ENCODE peak calls at places on chromosomes 7 and 10, in seven cellular contexts. Q is activated CD4-positive, alpha-beta T cell treated with anti-CD3 and anti-CD28 coated beads, Interleukin-2, amount 50 U/mL, for 4 hours; E is AG08395; K is right cardiac atrium; F is cardiac fibroblast; G is T-helper 2 cell; J is activated naive CD8-positive, alpha-beta T cell treated with anti-CD3 and anti-CD28 coated beads, Interleukin-2, amount 50 U/mL, for 24 hours. D is an unnamed sample.

GRCh38 chr10:78038105-78038504 is 4.4 kb downstream of the RPS24 start:
- DNase-seq in Q (no peak), E (no peak), K (no peak), F (peak; percentile 58), G (no peak), J (no peak), D (no peak)

GRCh38 chr10:69215405-69216176 is 4.5 kb upstream of the HKDC1 start:
- DNase-seq in Q (no peak), E (no peak), K (no peak), F (no peak), G (peak; percentile 13), J (no peak), D (no peak)

GRCh38 chr7:93298671-93299070 is 66.5 kb downstream of the VPS50 start:
- DNase-seq in Q (no peak), E (peak; percentile 17), K (no peak), F (peak; percentile 68), G (no peak), J (no peak), D (no peak)

GRCh38 chr7:9890092-9890491 is 1083.6 kb upstream of the PHF14 start:
- DNase-seq in Q (no peak), E (no peak), K (no peak), F (no peak), G (no peak), J (no peak), D (no peak)

GRCh38 chr7:149302222-149302621 is 40.2 kb downstream of the ZNF783 start:
- DNase-seq in Q (no peak), E (no peak), K (no peak), F (no peak), G (no peak), J (no peak), D (no peak)

GRCh38 chr7:78492146-78492545 is 693.6 kb downstream of the PHTF2 start:
- DNase-seq in Q (no peak), E (no peak), K (no peak), F (no peak), G (no peak), J (no peak), D (no peak)

GRCh38 chr10:86234102-86234501 is 132.5 kb downstream of the GRID1 start:
- DNase-seq in Q (no peak), E (no peak), K (no peak), F (no peak), G (no peak), J (no peak), D (no peak)

GRCh38 chr7:91659096-91659495 is 221.4 kb downstream of the MTERF1 start:
- DNase-seq in Q (no peak), E (no peak), K (no peak), F (no peak), G (no peak), J (no peak), D (no peak)

GRCh38 chr10:73017955-73018480 is 63.4 kb upstream of the PLA2G12B start:
- DNase-seq in Q (no peak), E (no peak), K (peak; percentile 29), F (peak; percentile 25), G (no peak), J (no peak), D (no peak)

GRCh38 chr10:91163709-91164474 is 56.6 kb upstream of the PCGF5 start:
- DNase-seq in Q (peak; percentile 72), E (peak; percentile 90), K (peak; percentile 80), F (peak; percentile 78), G (peak; percentile 51), J (peak; percentile 76), D (peak; percentile 63)

GRCh38 chr10:30188567-30189253 is 129.3 kb upstream of the JCAD start:
- DNase-seq in Q (no peak), E (no peak), K (no peak), F (no peak), G (no peak), J (no peak), D (no peak)

GRCh38 chr7:4878336-4879335 is 4.9 kb downstream of the RADIL start:
- DNase-seq in Q (no peak), E (no peak), K (no peak), F (no peak), G (no peak), J (no peak), D (no peak)

GRCh38 chr7:107998150-107998549 is 4.8 kb downstream of the LAMB1 start:
- DNase-seq in Q (no peak), E (no peak), K (no peak), F (no peak), G (no peak), J (no peak), D (no peak)

GRCh38 chr7:92135490-92135889 is 1.2 kb upstream of the CYP51A1 start:
- DNase-seq in Q (no peak), E (no peak), K (no peak), F (no peak), G (no peak), J (no peak), D (no peak)

GRCh38 chr7:70392870-70393269 is 739.1 kb upstream of the GALNT17 start:
- DNase-seq in Q (no peak), E (no peak), K (no peak), F (no peak), G (no peak), J (no peak), D (no peak)

GRCh38 chr7:125670926-125671572 is 741.4 kb upstream of the POT1 start:
- DNase-seq in Q (no peak), E (no peak), K (no peak), F (peak; percentile 60), G (no peak), J (no peak), D (no peak)

GRCh38 chr10:29908977-29909376 is 150.4 kb downstream of the JCAD start:
- DNase-seq in Q (peak; percentile 3), E (no peak), K (no peak), F (no peak), G (no peak), J (peak; percentile 15), D (no peak)

GRCh38 chr7:26399309-26399610 is 107.6 kb downstream of the SNX10 start:
- DNase-seq in Q (no peak), E (no peak), K (no peak), F (no peak), G (no peak), J (peak; percentile 5), D (no peak)

GRCh38 chr7:92645531-92646061 is 55.4 kb upstream of the FAM133B start:
- DNase-seq in Q (no peak), E (no peak), K (peak; percentile 25), F (peak; percentile 54), G (no peak), J (no peak), D (no peak)

GRCh38 chr10:105844653-105845052 is 1203.6 kb downstream of the SORCS3 start:
- DNase-seq in Q (no peak), E (no peak), K (no peak), F (no peak), G (no peak), J (no peak), D (no peak)

GRCh38 chr7:113289140-113289740 is 170.9 kb upstream of the SMIM30 start:
- DNase-seq in Q (no peak), E (peak; percentile 41), K (no peak), F (peak; percentile 71), G (no peak), J (no peak), D (no peak)

GRCh38 chr10:3438608-3439007 is 266.0 kb upstream of the PITRM1 start:
- DNase-seq in Q (no peak), E (no peak), K (no peak), F (peak; percentile 16), G (no peak), J (no peak), D (no peak)